ENCODE peak calls at places on chromosome 15, in eight cellular contexts. One of them, this sample, is unnamed. For H3K4me1, the result is how much of the 10 kb centered on the place peaks cover.

GRCh38 chr15:47737424-47737823 is 20.1 kb downstream of the SEMA6D start:
- DNase-seq in Caco-2: no peak
- DNase-seq in tibial nerve: no peak
- DNase-seq in fibroblast of lung: peak
- DNase-seq in ovary: no peak
- DNase-seq in mammary epithelial cell: no peak
- DNase-seq in psoas muscle: no peak
- DNase-seq in uterus: no peak
- DNase-seq in this sample: no peak

GRCh38 chr15:82851331-82851850 is 42.0 kb downstream of the WHAMM start:
- DNase-seq in fibroblast of lung: no peak
- DNase-seq in uterus: no peak
- DNase-seq in mammary epithelial cell: no peak
- DNase-seq in tibial nerve: no peak
- DNase-seq in Caco-2: no peak
- DNase-seq in ovary: no peak
- DNase-seq in psoas muscle: no peak
- DNase-seq in this sample: no peak

GRCh38 chr15:68700395-68701123 is 120.1 kb downstream of the ANP32A start:
- DNase-seq in Caco-2: no peak
- DNase-seq in fibroblast of lung: peak
- DNase-seq in ovary: peak
- DNase-seq in uterus: peak
- DNase-seq in mammary epithelial cell: no peak
- DNase-seq in psoas muscle: peak
- DNase-seq in tibial nerve: no peak
- DNase-seq in this sample: peak

GRCh38 chr15:73873889-73874511 is 636 bp downstream of the TBC1D21 start:
- DNase-seq in mammary epithelial cell: peak
- DNase-seq in uterus: no peak
- DNase-seq in tibial nerve: no peak
- DNase-seq in fibroblast of lung: peak
- DNase-seq in Caco-2: peak
- DNase-seq in psoas muscle: no peak
- DNase-seq in ovary: no peak
- DNase-seq in this sample: peak

GRCh38 chr15:50556642-50557371 is 10.3 kb upstream of the USP50 start:
- DNase-seq in fibroblast of lung: no peak
- DNase-seq in mammary epithelial cell: no peak
- DNase-seq in tibial nerve: no peak
- DNase-seq in ovary: no peak
- DNase-seq in psoas muscle: no peak
- DNase-seq in uterus: no peak
- DNase-seq in Caco-2: no peak
- DNase-seq in this sample: no peak

GRCh38 chr15:64193971-64194370 is 31.1 kb upstream of the PPIB start:
- DNase-seq in fibroblast of lung: no peak
- DNase-seq in uterus: no peak
- DNase-seq in ovary: no peak
- DNase-seq in psoas muscle: no peak
- DNase-seq in tibial nerve: no peak
- DNase-seq in mammary epithelial cell: no peak
- DNase-seq in Caco-2: peak
- DNase-seq in this sample: no peak

GRCh38 chr15:82680200-82681102 is 29.2 kb downstream of the AP3B2 start:
- DNase-seq in tibial nerve: no peak
- DNase-seq in fibroblast of lung: no peak
- DNase-seq in psoas muscle: peak
- DNase-seq in mammary epithelial cell: peak
- DNase-seq in ovary: peak
- DNase-seq in uterus: no peak
- DNase-seq in Caco-2: no peak
- DNase-seq in this sample: peak

GRCh38 chr15:57198654-57199241 is 177.6 kb upstream of the CGNL1 start:
- DNase-seq in fibroblast of lung: no peak
- DNase-seq in psoas muscle: no peak
- DNase-seq in mammary epithelial cell: peak
- DNase-seq in ovary: no peak
- DNase-seq in Caco-2: no peak
- DNase-seq in uterus: no peak
- DNase-seq in tibial nerve: no peak
- DNase-seq in this sample: no peak

GRCh38 chr15:65666257-65666656 is 44.5 kb downstream of the SLC24A1 start:
- DNase-seq in uterus: no peak
- DNase-seq in tibial nerve: no peak
- DNase-seq in Caco-2: no peak
- DNase-seq in mammary epithelial cell: peak
- DNase-seq in fibroblast of lung: peak
- DNase-seq in psoas muscle: no peak
- DNase-seq in ovary: no peak
- DNase-seq in this sample: no peak

GRCh38 chr15:82624008-82624407 is 23.2 kb downstream of the CPEB1 start:
- DNase-seq in ovary: no peak
- DNase-seq in psoas muscle: no peak
- DNase-seq in tibial nerve: no peak
- DNase-seq in Caco-2: peak
- DNase-seq in uterus: no peak
- DNase-seq in mammary epithelial cell: peak
- DNase-seq in fibroblast of lung: no peak
- DNase-seq in this sample: no peak

GRCh38 chr15:32936283-32936918 is 218.6 kb downstream of the GREM1 start:
- DNase-seq in psoas muscle: no peak
- DNase-seq in tibial nerve: no peak
- DNase-seq in mammary epithelial cell: peak
- DNase-seq in uterus: no peak
- DNase-seq in fibroblast of lung: peak
- DNase-seq in ovary: no peak
- DNase-seq in Caco-2: peak
- DNase-seq in this sample: no peak

GRCh38 chr15:68421798-68422402 is 10.1 kb downstream of the ITGA11 start:
- DNase-seq in ovary: no peak
- DNase-seq in psoas muscle: no peak
- DNase-seq in Caco-2: no peak
- DNase-seq in tibial nerve: no peak
- DNase-seq in fibroblast of lung: peak
- DNase-seq in mammary epithelial cell: no peak
- DNase-seq in uterus: peak
- DNase-seq in this sample: no peak

GRCh38 chr15:79194386-79194785 is 88.1 kb upstream of the ANKRD34C start:
- DNase-seq in mammary epithelial cell: no peak
- DNase-seq in ovary: no peak
- DNase-seq in tibial nerve: no peak
- DNase-seq in uterus: no peak
- DNase-seq in fibroblast of lung: no peak
- DNase-seq in Caco-2: no peak
- DNase-seq in psoas muscle: no peak
- DNase-seq in this sample: no peak

GRCh38 chr15:63948971-63949370 is 97.3 kb downstream of the DAPK2 start:
- DNase-seq in psoas muscle: no peak
- DNase-seq in fibroblast of lung: no peak
- DNase-seq in Caco-2: no peak
- DNase-seq in tibial nerve: no peak
- DNase-seq in ovary: no peak
- DNase-seq in mammary epithelial cell: peak
- DNase-seq in uterus: no peak
- DNase-seq in this sample: no peak

GRCh38 chr15:93035953-93036810 is 52.8 kb downstream of the RGMA start:
- DNase-seq in uterus: no peak
- DNase-seq in ovary: peak
- DNase-seq in psoas muscle: peak
- DNase-seq in tibial nerve: peak
- DNase-seq in fibroblast of lung: peak
- DNase-seq in Caco-2: peak
- DNase-seq in mammary epithelial cell: no peak
- DNase-seq in this sample: peak

GRCh38 chr15:34336947-34337556 is 529 bp downstream of the SLC12A6 start:
- DNase-seq in tibial nerve: peak
- DNase-seq in psoas muscle: no peak
- DNase-seq in ovary: no peak
- DNase-seq in Caco-2: peak
- DNase-seq in uterus: no peak
- DNase-seq in mammary epithelial cell: peak
- DNase-seq in fibroblast of lung: no peak
- DNase-seq in this sample: no peak

GRCh38 chr15:29822685-29823459 is 604 bp upstream of the TJP1 start:
- DNase-seq in ovary: peak
- DNase-seq in psoas muscle: peak
- DNase-seq in Caco-2: peak
- DNase-seq in fibroblast of lung: peak
- DNase-seq in tibial nerve: peak
- DNase-seq in uterus: peak
- DNase-seq in mammary epithelial cell: peak
- DNase-seq in this sample: peak

GRCh38 chr15:77001351-77001750 is 6.4 kb downstream of the PSTPIP1 start:
- DNase-seq in psoas muscle: peak
- DNase-seq in tibial nerve: no peak
- DNase-seq in fibroblast of lung: no peak
- DNase-seq in uterus: no peak
- DNase-seq in ovary: no peak
- DNase-seq in Caco-2: no peak
- DNase-seq in mammary epithelial cell: no peak
- DNase-seq in this sample: peak

GRCh38 chr15:98650871-98651481 is 2.6 kb downstream of the IGF1R start:
- DNase-seq in ovary: peak
- DNase-seq in fibroblast of lung: peak
- DNase-seq in psoas muscle: no peak
- DNase-seq in tibial nerve: no peak
- DNase-seq in uterus: peak
- DNase-seq in Caco-2: no peak
- DNase-seq in mammary epithelial cell: peak
- DNase-seq in this sample: no peak

GRCh38 chr15:62190257-62190656 is 25.2 kb upstream of the C2CD4B start:
- DNase-seq in psoas muscle: no peak
- DNase-seq in ovary: no peak
- DNase-seq in Caco-2: no peak
- DNase-seq in uterus: no peak
- DNase-seq in mammary epithelial cell: no peak
- DNase-seq in tibial nerve: no peak
- DNase-seq in fibroblast of lung: no peak
- DNase-seq in this sample: no peak

GRCh38 chr15:57307527-57308193 is 68.6 kb upstream of the CGNL1 start:
- DNase-seq in fibroblast of lung: peak
- DNase-seq in tibial nerve: no peak
- DNase-seq in uterus: no peak
- DNase-seq in mammary epithelial cell: no peak
- DNase-seq in ovary: no peak
- DNase-seq in Caco-2: no peak
- DNase-seq in psoas muscle: no peak
- DNase-seq in this sample: no peak

GRCh38 chr15:96330064-96330449 is 443 bp upstream of the NR2F2 start:
- DNase-seq in tibial nerve: peak
- DNase-seq in uterus: peak
- DNase-seq in fibroblast of lung: peak
- DNase-seq in psoas muscle: no peak
- DNase-seq in mammary epithelial cell: peak
- DNase-seq in Caco-2: no peak
- DNase-seq in ovary: peak
- DNase-seq in this sample: peak

GRCh38 chr15:89112341-89112971 is 24.2 kb downstream of the ABHD2 start:
- DNase-seq in psoas muscle: peak
- DNase-seq in Caco-2: no peak
- DNase-seq in ovary: no peak
- DNase-seq in mammary epithelial cell: no peak
- DNase-seq in uterus: no peak
- DNase-seq in fibroblast of lung: peak
- DNase-seq in tibial nerve: no peak
- DNase-seq in this sample: peak

DNA sequence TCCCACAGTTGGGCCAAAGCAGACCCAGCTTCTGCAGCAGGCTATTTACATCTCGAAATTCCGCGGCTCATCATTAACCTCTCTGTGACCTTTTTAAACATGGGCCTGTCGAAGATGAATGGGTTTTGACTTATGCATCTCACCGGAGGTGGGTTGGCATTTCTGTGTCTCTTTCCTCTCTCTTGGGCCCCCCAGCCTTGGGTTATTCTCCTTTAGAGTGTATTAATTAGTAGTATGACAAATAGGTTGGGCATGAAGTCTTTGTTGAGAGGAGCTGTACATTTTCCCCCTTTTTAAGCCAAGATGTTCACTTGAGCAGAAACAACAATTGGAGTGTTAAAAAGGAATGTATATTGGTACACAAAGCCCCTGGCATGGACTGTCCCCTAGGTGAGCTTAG is 9.8 kb downstream of the SMAD6 start:
- DNase-seq in ovary: no peak
- DNase-seq in Caco-2: no peak
- DNase-seq in mammary epithelial cell: no peak
- DNase-seq in fibroblast of lung: no peak
- DNase-seq in tibial nerve: no peak
- DNase-seq in uterus: no peak
- DNase-seq in psoas muscle: no peak
- DNase-seq in this sample: no peak
- H3K4me1 ChIP-seq in ovary: under half
- H3K4me1 ChIP-seq in Caco-2: under half
- H3K4me1 ChIP-seq in mammary epithelial cell: under half
- H3K4me1 ChIP-seq in fibroblast of lung: under half
- H3K4me1 ChIP-seq in tibial nerve: half or more
- H3K4me1 ChIP-seq in uterus: under half
- H3K4me1 ChIP-seq in psoas muscle: under half
- H3K4me1 ChIP-seq in this sample: half or more

GRCh38 chr15:94844533-94845390 is 613.4 kb downstream of the MCTP2 start:
- DNase-seq in ovary: peak
- DNase-seq in Caco-2: peak
- DNase-seq in mammary epithelial cell: no peak
- DNase-seq in fibroblast of lung: peak
- DNase-seq in uterus: peak
- DNase-seq in tibial nerve: peak
- DNase-seq in psoas muscle: peak
- DNase-seq in this sample: peak
- H3K4me3 ChIP-seq in ovary: peak
- H3K4me3 ChIP-seq in Caco-2: peak
- H3K4me3 ChIP-seq in mammary epithelial cell: no peak
- H3K4me3 ChIP-seq in fibroblast of lung: no peak
- H3K4me3 ChIP-seq in uterus: peak
- H3K4me3 ChIP-seq in tibial nerve: peak
- H3K4me3 ChIP-seq in psoas muscle: peak
- H3K4me3 ChIP-seq in this sample: peak

GRCh38 chr15:90596943-90597342 is 67.2 kb downstream of the CRTC3 start:
- DNase-seq in fibroblast of lung: no peak
- DNase-seq in mammary epithelial cell: no peak
- DNase-seq in ovary: peak
- DNase-seq in Caco-2: no peak
- DNase-seq in uterus: no peak
- DNase-seq in psoas muscle: no peak
- DNase-seq in tibial nerve: no peak
- DNase-seq in this sample: no peak
- H3K4me1 ChIP-seq in fibroblast of lung: under half
- H3K4me1 ChIP-seq in mammary epithelial cell: under half
- H3K4me1 ChIP-seq in ovary: under half
- H3K4me1 ChIP-seq in Caco-2: under half
- H3K4me1 ChIP-seq in uterus: under half
- H3K4me1 ChIP-seq in psoas muscle: half or more
- H3K4me1 ChIP-seq in tibial nerve: half or more
- H3K4me1 ChIP-seq in this sample: under half

DNA sequence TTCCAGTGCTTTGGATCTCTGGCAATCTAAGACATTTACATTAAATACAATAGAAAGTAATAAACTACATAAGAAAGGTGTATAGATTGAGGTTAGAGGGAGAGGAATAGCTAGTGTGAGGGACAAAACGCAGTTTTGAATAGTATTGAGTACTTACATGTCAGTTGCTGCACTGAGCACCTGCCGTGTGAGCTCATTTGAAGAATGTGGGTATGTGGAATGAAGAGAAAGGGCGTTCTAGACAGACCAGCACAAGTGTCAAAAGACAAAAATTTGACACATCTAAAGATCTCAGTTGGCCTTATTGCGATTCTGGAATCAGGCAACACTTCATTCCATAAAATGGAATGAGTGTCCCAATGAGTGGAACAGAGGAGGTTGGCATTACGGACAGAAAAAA is 769 bp upstream of the ICE2 start:
- DNase-seq in uterus: no peak
- DNase-seq in psoas muscle: no peak
- DNase-seq in Caco-2: no peak
- DNase-seq in mammary epithelial cell: no peak
- DNase-seq in fibroblast of lung: no peak
- DNase-seq in tibial nerve: no peak
- DNase-seq in ovary: no peak
- DNase-seq in this sample: no peak
- H3K4me3 ChIP-seq in uterus: peak
- H3K4me3 ChIP-seq in psoas muscle: peak
- H3K4me3 ChIP-seq in Caco-2: peak
- H3K4me3 ChIP-seq in mammary epithelial cell: peak
- H3K4me3 ChIP-seq in fibroblast of lung: no peak
- H3K4me3 ChIP-seq in tibial nerve: peak
- H3K4me3 ChIP-seq in ovary: peak
- H3K4me3 ChIP-seq in this sample: peak